ENCODE peak calls at places on chromosomes 2 and 18, in four cellular contexts. F, U, J and N are unnamed samples.

GRCh38 chr2:70503896-70504295 is 49.7 kb downstream of the TGFA start:
- DNase-seq in F (no peak), U (no peak), J (no peak), N (no peak)

GRCh38 chr2:74436804-74437695 is 4.7 kb downstream of the RTKN start:
- DNase-seq in F (no peak), U (no peak), J (peak), N (no peak)

GRCh38 chr2:113281920-113282746 is 3.4 kb upstream of the PAX8 start:
- DNase-seq in F (no peak), U (no peak), J (no peak), N (no peak)

GRCh38 chr2:49069829-49070228 is 84.5 kb downstream of the FSHR start:
- DNase-seq in F (no peak), U (peak), J (no peak), N (no peak)

GRCh38 chr2:72947947-72948346 is 30.6 kb downstream of the EMX1 start:
- DNase-seq in F (no peak), U (no peak), J (no peak), N (no peak)

GRCh38 chr18:55821219-55821618 is 233.2 kb upstream of the TCF4 start:
- DNase-seq in F (no peak), U (peak), J (no peak), N (no peak)

GRCh38 chr2:201358684-201359083 is 1.5 kb upstream of the FLACC1 start:
- DNase-seq in F (no peak), U (peak), J (no peak), N (no peak)

GRCh38 chr2:200119236-200119635 is 163.9 kb downstream of the MAIP1 start:
- DNase-seq in F (no peak), U (no peak), J (no peak), N (no peak)

GRCh38 chr2:231648579-231649174 is 56.0 kb downstream of the TEX44 start:
- DNase-seq in F (peak), U (peak), J (peak), N (peak)

GRCh38 chr2:157386747-157387146 is 57.1 kb downstream of the CYTIP start:
- DNase-seq in F (no peak), U (no peak), J (no peak), N (no peak)

GRCh38 chr2:204967199-204967995 is 422.1 kb downstream of the PARD3B start:
- DNase-seq in F (no peak), U (no peak), J (no peak), N (no peak)

GRCh38 chr2:89767581-89768435 is 1076.3 kb downstream of the RPIA start:
- DNase-seq in F (peak), U (no peak), J (no peak), N (no peak)

GRCh38 chr2:120323214-120323613 is 22.7 kb upstream of the INHBB start:
- DNase-seq in F (no peak), U (no peak), J (no peak), N (no peak)

GRCh38 chr2:191218292-191218898 is 26.8 kb upstream of the MYO1B start:
- DNase-seq in F (no peak), U (peak), J (peak), N (no peak)

GRCh38 chr2:15984367-15985255 is 44.3 kb downstream of the MYCN start:
- DNase-seq in F (no peak), U (no peak), J (no peak), N (no peak)

GRCh38 chr18:47986724-47987455 is 56.4 kb upstream of the SMAD2 start:
- DNase-seq in F (no peak), U (peak), J (no peak), N (no peak)

GRCh38 chr2:178767099-178768060 is 39.8 kb downstream of the TTN start:
- DNase-seq in F (no peak), U (no peak), J (no peak), N (no peak)

GRCh38 chr2:33142874-33143273 is 196.1 kb downstream of the LTBP1 start:
- DNase-seq in F (no peak), U (no peak), J (no peak), N (no peak)

GRCh38 chr2:9377461-9378097 is 45.7 kb downstream of the ITGB1BP1 start:
- DNase-seq in F (no peak), U (no peak), J (no peak), N (no peak)

GRCh38 chr2:134845719-134846118 is 7.3 kb downstream of the ACMSD start:
- DNase-seq in F (no peak), U (peak), J (no peak), N (no peak)

GRCh38 chr2:236988690-236989639 is 96.7 kb upstream of the COPS8 start:
- DNase-seq in F (peak), U (peak), J (no peak), N (peak)

GRCh38 chr2:24813645-24814257 is 20.5 kb downstream of the CENPO start:
- DNase-seq in F (no peak), U (no peak), J (no peak), N (no peak)

GRCh38 chr18:292271-292670 is 24.4 kb upstream of the THOC1 start:
- DNase-seq in F (no peak), U (no peak), J (no peak), N (no peak)
- TF ChIP-seq CTCF in F (no peak), U (no peak), J (peak), N (no peak)

DNA sequence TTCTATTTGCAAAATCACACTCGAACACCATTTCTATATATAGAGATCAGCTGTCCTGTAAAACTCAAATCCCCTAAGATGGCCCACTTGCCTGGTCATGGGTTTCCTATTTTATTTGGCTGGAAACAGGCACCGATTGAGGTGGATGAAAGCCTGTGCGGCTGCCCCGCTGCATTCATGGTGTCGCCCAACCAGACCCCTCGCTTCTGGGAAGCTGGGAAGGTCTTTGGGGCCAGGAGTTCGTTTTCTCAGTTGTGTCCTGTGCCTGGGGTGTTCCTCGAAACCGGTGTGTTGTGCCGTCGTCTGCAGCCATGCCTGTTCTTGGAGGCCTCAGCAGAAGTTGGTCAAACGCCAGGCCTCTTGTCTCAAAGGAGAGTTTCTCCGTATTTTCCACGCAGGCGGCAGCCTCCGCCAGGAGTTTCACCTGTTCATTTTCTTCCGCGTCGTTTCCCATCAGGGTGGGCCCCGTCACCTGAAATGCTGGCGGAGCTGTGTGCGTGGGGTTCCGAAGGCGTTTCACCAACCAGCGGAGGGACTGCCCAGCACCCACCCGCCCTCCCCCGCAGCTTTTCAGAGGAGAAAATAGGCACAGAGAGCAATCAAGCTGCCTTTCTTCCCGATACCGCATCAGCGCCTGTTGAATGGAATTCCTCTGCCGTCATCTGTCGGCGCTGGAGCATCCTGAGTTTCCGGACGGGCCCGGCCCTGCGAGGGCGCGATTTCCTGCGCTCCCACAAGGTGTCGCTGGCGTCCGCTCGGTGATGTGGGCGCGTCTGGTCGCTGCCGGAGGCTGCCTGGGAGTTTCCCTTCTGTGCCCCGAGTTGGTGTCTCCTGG is 17.1 kb upstream of the NFATC1 start:
- DNase-seq in F (peak), U (peak), J (peak), N (peak)
- TF ChIP-seq CTCF in F (peak), U (peak), J (peak), N (peak)

GRCh38 chr18:58616446-58616845 is 12.4 kb downstream of the ALPK2 start:
- DNase-seq in F (no peak), U (no peak), J (no peak), N (no peak)

GRCh38 chr18:58619554-58619915 is 9.4 kb downstream of the ALPK2 start:
- DNase-seq in F (no peak), U (no peak), J (no peak), N (no peak)

GRCh38 chr18:58615150-58616132 is 13.4 kb downstream of the ALPK2 start:
- DNase-seq in F (no peak), U (peak), J (no peak), N (peak)

GRCh38 chr18:58624011-58624410 is 4.9 kb downstream of the ALPK2 start:
- DNase-seq in F (no peak), U (no peak), J (no peak), N (no peak)

DNA sequence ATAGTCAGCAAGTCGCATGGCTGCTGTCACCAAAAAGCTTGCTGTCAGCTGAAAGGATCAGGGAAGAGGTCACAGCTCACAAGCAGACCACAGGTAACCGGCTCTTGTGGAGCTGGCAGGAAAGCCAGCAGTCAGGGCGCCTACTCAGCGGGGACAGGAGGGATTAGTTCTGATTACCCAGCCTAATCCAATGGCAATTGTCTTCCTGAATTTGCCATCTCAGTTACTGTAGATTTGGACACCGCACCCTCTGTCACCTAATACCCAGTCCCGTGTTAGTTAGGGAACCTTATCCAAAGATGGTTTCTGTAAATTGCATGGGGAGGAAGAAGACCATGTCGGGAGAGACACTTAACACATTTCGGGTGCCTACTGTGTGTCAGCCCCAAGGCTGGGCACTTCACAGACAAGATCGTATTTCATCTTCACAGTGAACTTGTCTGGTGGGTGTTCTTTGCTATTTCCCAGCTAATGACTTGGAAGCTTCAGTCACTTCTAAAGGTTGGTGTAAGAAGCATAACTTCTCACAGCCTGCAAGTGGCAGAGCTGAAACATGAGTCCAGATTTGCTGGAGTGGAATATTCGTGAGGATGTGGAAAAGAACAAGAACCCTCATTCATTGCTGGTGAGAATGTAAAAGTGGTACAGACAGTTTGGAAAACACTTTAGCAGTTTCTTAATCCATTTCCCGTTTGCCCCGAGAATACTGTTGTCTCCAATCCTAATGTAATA is 9.9 kb downstream of the ALPK2 start:
- DNase-seq in F (no peak), U (no peak), J (no peak), N (no peak)
- TF ChIP-seq CTCF in F (no peak), U (no peak), J (no peak), N (no peak)

GRCh38 chr2:14451312-14451711 is 181.2 kb upstream of the LRATD1 start:
- DNase-seq in F (no peak), U (peak), J (no peak), N (no peak)
- TF ChIP-seq CTCF in F (no peak), U (peak), J (peak), N (no peak)

GRCh38 chr2:46167924-46168323 is 129.3 kb upstream of the EPAS1 start:
- DNase-seq in F (no peak), U (no peak), J (no peak), N (no peak)
- TF ChIP-seq CTCF in F (no peak), U (no peak), J (no peak), N (no peak)

GRCh38 chr2:19541884-19542283 is 183.5 kb upstream of the OSR1 start:
- DNase-seq in F (no peak), U (no peak), J (no peak), N (no peak)
- TF ChIP-seq CTCF in F (no peak), U (no peak), J (no peak), N (no peak)

GRCh38 chr2:96188821-96189526 is 19.7 kb downstream of the STARD7 start:
- DNase-seq in F (no peak), U (no peak), J (no peak), N (no peak)
- TF ChIP-seq CTCF in F (no peak), U (no peak), J (no peak), N (no peak)

GRCh38 chr2:222671259-222672067 is at the start of gene MOGAT1:
- DNase-seq in F (peak), U (peak), J (no peak), N (no peak)
- TF ChIP-seq CTCF in F (no peak), U (no peak), J (no peak), N (no peak)

GRCh38 chr18:52288403-52289004 is 51.5 kb upstream of the DCC start:
- DNase-seq in F (peak), U (peak), J (peak), N (no peak)
- TF ChIP-seq CTCF in F (peak), U (peak), J (peak), N (peak)